ENCODE peak calls at places on chromosomes 2 and 18, in five cellular contexts. Q is GM23248, O is keratinocyte, B is fibroblast of lung, X is HCT116. Y is an unnamed sample.

GRCh38 chr2:41847744-41848441 is 199.9 kb upstream of the PKDCC start:
- DNase-seq in Q (peak; percentile 64), O (no peak), B (peak; percentile 75), X (no peak), Y (peak; percentile 47)

GRCh38 chr2:11891591-11891990 is 145.2 kb downstream of the LPIN1 start:
- DNase-seq in Q (no peak), O (no peak), B (no peak), X (no peak), Y (no peak)

GRCh38 chr2:173462908-173463840 is 108.5 kb downstream of the CDCA7 start:
- DNase-seq in Q (no peak), O (no peak), B (no peak), X (no peak), Y (no peak)

GRCh38 chr2:219171231-219171651 is 1.4 kb upstream of the SLC23A3 start:
- DNase-seq in Q (peak; percentile 89), O (peak; percentile 42), B (peak; percentile 84), X (peak; percentile 18), Y (peak; percentile 75)

GRCh38 chr2:112033600-112033999 is 21.5 kb upstream of the TMEM87B start:
- DNase-seq in Q (peak; percentile 45), O (no peak), B (peak; percentile 68), X (peak; percentile 52), Y (peak; percentile 60)

GRCh38 chr2:168526641-168527040 is 70.6 kb downstream of the CERS6 start:
- DNase-seq in Q (peak; percentile 53), O (no peak), B (peak; percentile 38), X (no peak), Y (no peak)

GRCh38 chr18:76496200-76496890 is 1.3 kb upstream of the ZNF516 start:
- DNase-seq in Q (peak; percentile 91), O (no peak), B (peak; percentile 87), X (no peak), Y (no peak)

GRCh38 chr2:181235683-181236459 is 221.3 kb upstream of the ITGA4 start:
- DNase-seq in Q (no peak), O (no peak), B (no peak), X (no peak), Y (no peak)

GRCh38 chr2:84458436-84459027 is 548 bp downstream of the SUCLG1 start:
- DNase-seq in Q (peak; percentile 59), O (no peak), B (peak; percentile 10), X (no peak), Y (no peak)

GRCh38 chr2:143171817-143172216 is 42.6 kb downstream of the ARHGAP15 start:
- DNase-seq in Q (peak; percentile 33), O (no peak), B (peak; percentile 28), X (no peak), Y (peak; percentile 20)

GRCh38 chr2:229346801-229347540 is 75.9 kb upstream of the PID1 start:
- DNase-seq in Q (no peak), O (no peak), B (peak; percentile 55), X (no peak), Y (no peak)

DNA sequence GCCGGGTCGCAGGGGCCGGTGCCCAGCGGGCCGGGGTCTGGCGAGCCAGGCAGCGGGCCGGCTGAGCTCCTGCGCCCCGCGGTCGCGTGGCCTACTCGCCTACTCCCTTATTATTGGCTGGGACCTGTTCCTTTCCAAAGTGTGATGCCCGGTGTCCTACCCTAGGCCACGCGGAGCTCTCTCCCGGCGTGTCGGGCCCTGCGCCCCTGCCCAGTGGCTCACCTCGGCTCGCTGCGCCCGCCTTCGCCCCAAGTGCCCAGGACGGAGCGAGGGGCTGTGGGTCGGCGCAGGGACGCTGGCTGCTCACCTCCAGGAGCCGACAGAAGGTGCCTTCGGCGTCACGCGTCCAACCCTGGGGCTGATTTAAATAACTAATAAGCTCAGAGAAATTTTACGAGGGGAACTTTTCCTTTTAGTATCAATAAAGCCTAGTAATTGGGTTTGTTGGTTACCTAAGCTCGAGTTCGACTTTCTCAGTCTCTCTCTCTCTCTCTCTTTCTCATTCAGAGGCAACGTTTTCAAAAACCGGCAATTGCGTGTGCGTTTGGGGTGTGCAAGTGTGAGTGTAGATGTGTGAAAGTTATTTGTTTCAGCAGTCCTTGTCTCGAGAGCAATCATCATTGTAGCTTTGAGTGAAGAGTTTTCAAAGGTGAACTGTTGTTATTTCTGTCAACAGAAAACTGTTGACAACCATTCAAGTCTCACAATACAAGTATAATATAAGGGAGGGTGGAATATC is 7.0 kb upstream of the SATB2 start:
- DNase-seq in Q (no peak), O (no peak), B (no peak), X (no peak), Y (no peak)
- TF ChIP-seq EZH2 in Q (no peak), O (peak; percentile 77), B (peak; percentile 90), X (no peak), Y (no peak)

GRCh38 chr2:17313261-17313660 is 205.0 kb downstream of the RAD51AP2 start:
- DNase-seq in Q (no peak), O (no peak), B (no peak), X (no peak), Y (no peak)

GRCh38 chr2:17309186-17309585 is 209.1 kb downstream of the RAD51AP2 start:
- DNase-seq in Q (no peak), O (no peak), B (no peak), X (no peak), Y (no peak)

GRCh38 chr2:17311771-17312511 is 206.3 kb downstream of the RAD51AP2 start:
- DNase-seq in Q (peak; percentile 41), O (no peak), B (peak; percentile 18), X (no peak), Y (no peak)

GRCh38 chr2:17309741-17310339 is 208.4 kb downstream of the RAD51AP2 start:
- DNase-seq in Q (peak; percentile 63), O (no peak), B (peak; percentile 68), X (peak; percentile 63), Y (peak; percentile 60)

DNA sequence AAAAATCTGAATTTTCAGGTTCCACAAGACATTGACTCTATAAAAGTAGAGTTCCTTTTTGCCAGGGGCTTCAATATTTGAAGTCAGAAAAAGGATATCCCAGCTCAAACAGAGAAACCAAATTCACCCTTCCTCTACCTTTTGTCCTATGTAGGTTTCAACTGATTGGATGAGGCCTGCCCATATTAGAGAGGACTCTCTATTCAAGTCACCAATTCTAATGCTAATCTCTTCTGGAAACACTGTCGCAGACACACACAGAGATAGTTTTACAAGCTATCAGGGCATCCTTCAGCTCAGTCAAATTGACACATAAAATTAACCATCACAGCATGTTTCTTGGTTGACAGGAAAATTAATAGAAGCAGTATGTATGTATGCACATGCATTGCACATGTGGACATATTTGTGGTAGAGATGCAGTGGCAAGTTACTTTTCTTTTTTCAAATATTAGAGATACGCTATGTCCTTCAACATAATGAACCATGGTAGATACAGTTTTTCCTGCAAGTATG is 207.1 kb downstream of the RAD51AP2 start:
- DNase-seq in Q (no peak), O (no peak), B (no peak), X (no peak), Y (no peak)
- H3K4me2 ChIP-seq in Q (no peak overlapping the region), O (no peak overlapping the region), B (no peak overlapping the region), X (no peak overlapping the region), Y (no peak overlapping the region)

GRCh38 chr2:73259704-73260337 is 24.5 kb downstream of the FBXO41 start:
- DNase-seq in Q (no peak), O (no peak), B (no peak), X (no peak), Y (no peak)
- H4K20me1 ChIP-seq in Q (no peaks in the 10 kb centered on the region), O (no peaks in the 10 kb centered on the region), B (no peaks in the 10 kb centered on the region), X (no peaks in the 10 kb centered on the region), Y (no peaks in the 10 kb centered on the region)

GRCh38 chr2:70475266-70475665 is 78.4 kb downstream of the TGFA start:
- DNase-seq in Q (no peak), O (no peak), B (no peak), X (no peak), Y (no peak)

GRCh38 chr2:70474266-70474848 is 79.3 kb downstream of the TGFA start:
- DNase-seq in Q (no peak), O (no peak), B (no peak), X (no peak), Y (no peak)

GRCh38 chr2:70480468-70480867 is 73.2 kb downstream of the TGFA start:
- DNase-seq in Q (no peak), O (no peak), B (no peak), X (no peak), Y (no peak)

GRCh38 chr2:70479816-70480215 is 73.8 kb downstream of the TGFA start:
- DNase-seq in Q (peak; percentile 4), O (no peak), B (no peak), X (no peak), Y (no peak)

DNA sequence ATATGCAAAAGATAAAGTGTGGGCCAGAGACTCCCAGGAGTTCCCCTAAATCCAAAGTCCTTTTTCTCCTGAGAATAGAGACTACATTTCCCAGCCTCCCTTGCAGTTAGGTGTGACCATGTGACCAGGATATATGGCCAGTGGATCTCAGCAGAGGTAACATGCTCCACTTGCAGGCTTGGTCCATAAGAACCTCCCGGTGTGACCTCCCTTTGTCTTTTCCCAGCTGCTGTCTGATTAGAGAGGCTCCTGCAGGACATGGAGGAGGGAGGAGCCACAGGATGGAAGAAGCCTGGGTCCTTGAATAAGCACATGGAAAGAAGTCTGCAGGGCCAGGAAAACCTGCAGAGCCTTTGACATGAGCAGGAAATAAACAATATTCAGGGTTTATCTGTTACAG is 76.2 kb downstream of the TGFA start:
- DNase-seq in Q (no peak), O (no peak), B (no peak), X (no peak), Y (no peak)
- TF ChIP-seq EZH2 in Q (no peak), O (no peak), B (no peak), X (no peak), Y (no peak)

Y was measured in PC-3.